ENCODE peak calls at places on chromosomes 16 and 17, in six cellular contexts. J is K562, B is HCT116, Z is H1, U is HepG2, T is GM12878. A is an unnamed sample.

GRCh38 chr17:44331249-44331760 is 6.7 kb upstream of the SLC25A39 start:
- DNase-seq in B (peak; percentile 79), T (no peak), Z (peak; percentile 86), U (peak; percentile 84), J (peak; percentile 69), A (peak; percentile 79)

GRCh38 chr16:54489225-54489781 is 202.7 kb upstream of the IRX3 start:
- DNase-seq in Z (no peak), B (no peak), U (no peak), J (no peak), T (no peak), A (no peak)

GRCh38 chr17:78358538-78359215 is 1.2 kb downstream of the SOCS3 start:
- DNase-seq in U (no peak), B (no peak), T (no peak), J (no peak), Z (no peak), A (peak; percentile 82)

GRCh38 chr16:15653227-15653626 is 3.2 kb downstream of the NDE1 start:
- DNase-seq in T (no peak), U (peak; percentile 58), J (no peak), B (no peak), Z (no peak), A (no peak)

GRCh38 chr17:3024346-3024745 is 39.1 kb downstream of the OR1D5 start:
- DNase-seq in T (no peak), U (no peak), J (no peak), Z (no peak), B (no peak), A (no peak)

GRCh38 chr17:38741853-38742421 is 6.2 kb downstream of the PCGF2 start:
- DNase-seq in U (no peak), T (no peak), Z (no peak), J (no peak), B (no peak), A (peak; percentile 65)

GRCh38 chr17:65660947-65661346 is 99.5 kb upstream of the AXIN2 start:
- DNase-seq in J (peak; percentile 15), Z (no peak), T (no peak), B (no peak), U (no peak), A (no peak)

GRCh38 chr17:66964930-66965800 is 658 bp downstream of the CACNG4 start:
- DNase-seq in T (no peak), Z (peak; percentile 85), B (no peak), U (no peak), J (peak; percentile 28), A (peak; percentile 99)

GRCh38 chr16:11992594-11993524 is 16.3 kb downstream of the SNX29 start:
- DNase-seq in Z (no peak), T (no peak), B (no peak), U (no peak), J (no peak), A (no peak)

GRCh38 chr17:66527335-66527734 is 224.9 kb downstream of the PRKCA start:
- DNase-seq in U (no peak), J (no peak), B (no peak), T (no peak), Z (no peak), A (no peak)

GRCh38 chr17:15350777-15351486 is 9.5 kb upstream of the TEKT3 start:
- DNase-seq in T (no peak), U (no peak), B (no peak), J (no peak), Z (no peak), A (peak; percentile 60)

GRCh38 chr16:80804451-80805383 is at the start of gene CDYL2:
- DNase-seq in Z (peak; percentile 55), B (no peak), T (no peak), J (peak; percentile 62), U (no peak), A (peak; percentile 78)

DNA sequence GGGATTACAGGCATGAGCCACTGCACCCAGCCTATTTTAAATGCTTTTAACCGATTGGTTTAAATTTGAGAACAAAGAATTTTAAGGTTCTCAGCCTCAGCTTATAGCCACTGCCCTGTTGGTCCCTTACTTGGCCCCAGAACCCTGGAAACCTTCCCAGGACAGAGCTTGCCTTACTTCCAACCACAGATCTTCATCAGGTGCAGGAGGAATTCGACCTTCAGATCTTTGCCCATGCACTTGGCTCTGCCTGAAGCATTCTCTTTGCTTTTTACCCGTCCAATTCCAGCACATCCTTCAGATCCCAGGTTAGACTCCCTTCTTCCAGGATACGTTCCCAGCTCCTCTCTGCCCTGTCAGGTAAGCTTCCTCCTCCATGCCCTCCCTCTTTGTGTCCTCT is 27.7 kb downstream of the CHD9 start:
- DNase-seq in U (no peak), B (no peak), J (no peak), Z (no peak), T (no peak), A (no peak)
- H3K27ac ChIP-seq in U (no peak overlapping the region), B (no peak overlapping the region), J (no peak overlapping the region), Z (no peak overlapping the region), T (no peak overlapping the region), A (peak overlapping the region; percentile 100)

GRCh38 chr17:29796652-29797051 is 133.4 kb downstream of the SSH2 start:
- DNase-seq in U (no peak), Z (no peak), T (no peak), B (no peak), J (no peak), A (no peak)

GRCh38 chr17:29789186-29790170 is 140.6 kb downstream of the SSH2 start:
- DNase-seq in T (no peak), Z (no peak), U (no peak), J (no peak), B (no peak), A (no peak)

GRCh38 chr17:29793501-29793900 is 136.5 kb downstream of the SSH2 start:
- DNase-seq in B (no peak), T (no peak), U (no peak), Z (no peak), J (no peak), A (no peak)

GRCh38 chr17:29788045-29788444 is 142.0 kb downstream of the SSH2 start:
- DNase-seq in U (no peak), J (no peak), Z (no peak), T (no peak), B (no peak), A (no peak)

GRCh38 chr17:29791336-29791735 is 138.7 kb downstream of the SSH2 start:
- DNase-seq in J (no peak), T (no peak), Z (no peak), B (no peak), U (no peak), A (no peak)
- TF ChIP-seq MAX in J (no peak), T (no peak), Z (no peak), B (no peak), U (no peak), A (no peak)

DNA sequence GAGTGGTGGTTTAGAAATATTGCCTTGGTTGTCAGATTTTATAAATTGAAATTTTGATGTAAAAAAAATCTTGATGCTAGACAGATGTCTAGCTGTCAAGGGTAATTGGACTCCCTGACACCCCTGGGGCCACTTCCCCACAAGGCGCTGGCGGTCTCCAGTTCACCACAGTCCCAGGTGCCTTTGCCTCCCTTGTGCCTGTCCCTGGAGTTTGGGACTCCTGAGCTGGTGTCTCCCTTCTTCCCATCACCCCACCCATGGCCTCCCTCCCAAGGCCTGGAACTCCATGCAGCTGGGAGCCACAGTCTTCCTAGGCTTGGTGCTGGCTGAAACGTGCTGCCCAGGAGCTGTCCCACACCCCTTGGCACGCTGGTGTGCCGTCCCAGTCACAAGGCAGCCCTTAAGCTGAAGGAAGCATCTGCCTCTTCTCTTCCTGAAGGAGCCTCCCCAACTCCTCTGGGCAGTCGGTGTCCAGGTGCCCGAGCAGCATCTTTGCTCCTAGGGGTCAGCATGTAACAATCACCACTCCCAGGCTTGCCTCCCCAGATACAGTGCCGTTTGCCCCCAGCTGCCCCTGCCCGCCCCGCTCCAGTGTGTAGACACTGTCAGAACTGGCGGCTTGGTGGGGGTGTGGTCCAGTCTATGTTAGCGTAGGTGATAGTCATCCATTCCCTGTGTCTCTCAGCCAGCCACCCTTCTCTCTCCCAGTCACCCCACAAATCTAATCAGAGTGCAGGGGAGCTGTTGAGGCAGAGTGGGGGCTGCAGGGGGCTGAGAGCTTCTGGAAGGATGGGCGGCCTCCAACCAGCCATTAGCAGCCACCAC is 26.2 kb downstream of the POLR3E start:
- DNase-seq in J (no peak), U (no peak), Z (no peak), T (no peak), B (no peak), A (no peak)
- TF ChIP-seq YY1 in J (no peak), U (no peak), Z (no peak), T (no peak), B (no peak), A (no peak)

GRCh38 chr16:89601906-89602272 is 11.6 kb upstream of the DPEP1 start:
- DNase-seq in J (no peak), U (no peak), Z (no peak), T (no peak), B (no peak), A (no peak)
- H3K27ac ChIP-seq in J (no peak overlapping the region), U (no peak overlapping the region), Z (no peak overlapping the region), T (no peak overlapping the region), B (peak overlapping the region; percentile 43), A (peak overlapping the region; percentile 77)

GRCh38 chr17:82021728-82022309 is 859 bp downstream of the CENPX start:
- DNase-seq in Z (no peak), T (no peak), J (peak; percentile 60), U (no peak), B (no peak), A (no peak)
- TF ChIP-seq MAX in Z (no peak), T (no peak), J (no peak), U (no peak), B (no peak), A (no peak)

A was measured in SK-N-SH.